ENCODE peak calls at places on chromosomes 11 and 22, in eight cellular contexts. L is lung, I is AG04450, X is cardiac muscle cell, J is heart right ventricle, C is testis, M is Peyer's patch, R is left lung. O is an unnamed sample.

GRCh38 chr22:29314074-29314473 is 1.4 kb downstream of the RASL10A start:
- DNase-seq in C (no peak), L (no peak), M (no peak), X (no peak), I (no peak), J (no peak), R (peak; percentile 29), O (no peak)

GRCh38 chr11:128548655-128549255 is 38.6 kb downstream of the ETS1 start:
- DNase-seq in C (peak; percentile 74), R (peak; percentile 87), L (peak; percentile 50), X (peak; percentile 79), M (peak; percentile 39), I (no peak), J (peak; percentile 84), O (peak; percentile 78)

GRCh38 chr11:66861051-66861773 is 4.3 kb downstream of the LRFN4 start:
- DNase-seq in C (no peak), M (no peak), I (no peak), J (no peak), L (no peak), R (peak; percentile 72), X (no peak), O (no peak)

GRCh38 chr22:42803454-42803853 is 53.6 kb downstream of the ARFGAP3 start:
- DNase-seq in L (no peak), M (peak; percentile 3), R (no peak), X (no peak), J (peak; percentile 62), I (no peak), C (peak; percentile 12), O (no peak)

GRCh38 chr11:45225961-45226871 is 59.9 kb downstream of the SYT13 start:
- DNase-seq in C (no peak), I (no peak), R (peak; percentile 77), M (no peak), L (no peak), X (no peak), J (no peak), O (no peak)

GRCh38 chr22:24976442-24977218 is 24.1 kb downstream of the KIAA1671 start:
- DNase-seq in J (no peak), M (no peak), R (peak; percentile 54), I (no peak), X (no peak), L (no peak), C (no peak), O (no peak)

GRCh38 chr11:32200448-32200847 is 109.6 kb downstream of the RCN1 start:
- DNase-seq in R (no peak), M (no peak), I (no peak), X (no peak), L (no peak), C (no peak), J (no peak), O (peak; percentile 76)

GRCh38 chr11:100403817-100404216 is 283.3 kb upstream of the ARHGAP42 start:
- DNase-seq in J (no peak), C (no peak), R (no peak), M (no peak), X (peak; percentile 12), I (peak; percentile 52), L (no peak), O (peak; percentile 48)

GRCh38 chr11:8342821-8343681 is 79.4 kb upstream of the LMO1 start:
- DNase-seq in L (no peak), X (no peak), J (no peak), C (no peak), R (peak; percentile 37), I (no peak), M (no peak), O (no peak)

GRCh38 chr11:46342237-46342636 is 5.0 kb upstream of the DGKZ start:
- DNase-seq in J (no peak), M (no peak), I (no peak), C (no peak), X (peak; percentile 62), R (no peak), L (no peak), O (peak; percentile 83)

GRCh38 chr22:45585946-45586540 is 83.4 kb downstream of the FBLN1 start:
- DNase-seq in L (no peak), R (no peak), C (no peak), M (no peak), J (no peak), X (no peak), I (no peak), O (no peak)
- H3K27ac ChIP-seq in L (no peak overlapping the region), R (no peak overlapping the region), C (no peak overlapping the region), M (no peak overlapping the region), J (no peak overlapping the region), X (no peak overlapping the region), I (no peak overlapping the region), O (no peak overlapping the region)

DNA sequence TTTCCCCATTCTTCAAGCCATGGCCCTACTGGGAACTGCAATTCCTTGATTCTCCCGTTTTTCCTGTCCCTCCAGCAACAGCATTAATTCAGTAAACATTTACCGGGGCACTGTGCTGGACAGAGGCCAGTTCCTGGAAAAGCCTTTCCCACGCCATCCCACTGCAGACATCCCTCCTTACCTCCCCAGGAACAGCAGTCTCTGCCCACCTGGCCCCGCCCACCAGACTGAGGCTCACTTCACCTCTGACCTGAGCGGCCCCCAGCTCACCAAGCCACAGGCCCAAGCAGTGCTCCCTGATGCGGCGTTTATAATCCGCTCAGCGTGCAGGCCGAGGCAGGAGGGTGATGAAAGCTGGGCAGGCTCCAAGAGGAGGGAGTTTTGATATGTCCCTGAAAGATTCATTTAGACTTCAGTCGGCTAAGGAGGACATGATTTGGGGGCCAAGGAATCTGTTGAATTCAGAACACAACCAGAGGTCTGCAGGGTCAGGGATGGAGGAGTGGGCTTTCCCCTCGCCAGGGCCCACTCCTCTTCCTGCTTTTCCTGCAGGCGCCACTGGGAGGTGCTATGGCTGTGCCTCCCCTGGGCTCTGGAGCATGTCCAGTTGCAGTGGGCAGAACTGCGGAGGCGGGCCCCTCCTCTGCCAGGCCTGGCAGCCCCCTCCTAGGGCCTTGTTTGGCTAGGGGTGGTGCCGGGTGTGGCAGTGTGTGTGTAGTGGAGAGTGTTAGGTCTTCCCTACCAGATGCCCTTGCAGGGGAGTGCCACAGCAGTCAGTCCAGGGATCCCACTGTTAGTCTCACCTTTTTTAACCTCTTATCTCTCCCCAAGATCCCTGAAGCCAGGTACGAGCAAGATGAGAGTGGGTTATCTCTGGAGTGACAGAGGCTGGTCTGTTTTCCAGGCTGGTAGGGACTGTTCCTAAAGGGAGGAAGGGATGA is 1.4 kb upstream of the TAGLN start:
- DNase-seq in J (no peak), L (no peak), C (no peak), I (no peak), M (no peak), X (peak; percentile 79), R (peak; percentile 65), O (peak; percentile 94)
- TF ChIP-seq CTCF in J (peak; percentile 48), L (no peak), C (no peak), I (peak; percentile 70), M (peak; percentile 53), X (peak; percentile 80), R (peak; percentile 22), O (peak; percentile 89)

DNA sequence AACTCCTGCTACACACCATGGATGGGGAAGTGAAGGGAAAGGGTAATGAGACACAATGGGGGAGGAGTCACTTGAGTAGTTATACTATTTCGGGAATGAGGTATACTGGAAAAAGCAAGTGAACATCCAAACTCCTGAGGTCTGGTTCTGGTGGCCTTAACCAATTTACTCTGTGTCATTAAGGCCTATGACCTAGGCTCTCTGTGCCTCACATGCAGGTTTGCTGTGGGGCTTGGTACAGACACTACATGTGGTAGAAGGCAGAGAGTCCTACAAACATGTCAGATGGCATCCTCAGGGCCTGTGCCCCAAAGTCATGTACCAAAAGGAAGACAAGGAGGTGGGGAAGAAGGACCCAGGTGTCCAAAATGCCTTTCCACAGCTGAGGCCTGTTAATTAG is 98.9 kb downstream of the TRIM29 start:
- DNase-seq in J (no peak), I (no peak), L (no peak), C (no peak), X (no peak), R (no peak), M (no peak), O (peak; percentile 18)
- H3K27ac ChIP-seq in J (no peak overlapping the region), I (no peak overlapping the region), L (no peak overlapping the region), C (no peak overlapping the region), X (no peak overlapping the region), R (no peak overlapping the region), M (no peak overlapping the region), O (no peak overlapping the region)

GRCh38 chr11:47410404-47411264 is 2.2 kb downstream of the SLC39A13 start:
- DNase-seq in X (no peak), M (no peak), C (no peak), J (no peak), L (no peak), I (no peak), R (no peak), O (peak; percentile 40)

GRCh38 chr11:47409440-47410403 is 1.3 kb downstream of the SLC39A13 start:
- DNase-seq in I (no peak), C (no peak), M (no peak), X (no peak), L (no peak), J (no peak), R (peak; percentile 82), O (peak; percentile 37)

GRCh38 chr11:47406896-47407745 is 1.3 kb upstream of the SLC39A13 start:
- DNase-seq in X (peak; percentile 50), M (no peak), L (no peak), I (no peak), R (peak; percentile 79), C (peak; percentile 28), J (no peak), O (peak; percentile 71)

GRCh38 chr11:47407746-47408590 is at the start of gene SLC39A13:
- DNase-seq in L (peak; percentile 94), J (peak; percentile 93), M (peak; percentile 92), C (peak; percentile 94), R (peak; percentile 99), I (peak; percentile 92), X (peak; percentile 98), O (peak; percentile 99)

GRCh38 chr11:47408598-47409439 is 429 bp downstream of the SLC39A13 start:
- DNase-seq in L (no peak), X (peak; percentile 85), C (peak; percentile 33), M (no peak), I (peak; percentile 66), R (peak; percentile 82), J (peak; percentile 54), O (peak; percentile 79)
- TF ChIP-seq CTCF in L (no peak), X (no peak), C (no peak), M (no peak), I (no peak), R (no peak), J (no peak), O (no peak)

GRCh38 chr11:43866969-43867368 is 13.7 kb upstream of the ALKBH3 start:
- DNase-seq in J (no peak), L (no peak), M (no peak), I (no peak), R (no peak), C (no peak), X (no peak), O (no peak)
- H3K27ac ChIP-seq in J (no peak overlapping the region), L (no peak overlapping the region), M (no peak overlapping the region), I (no peak overlapping the region), R (no peak overlapping the region), C (no peak overlapping the region), X (no peak overlapping the region), O (no peak overlapping the region)

O was measured in endodermal cell.